ENCODE peak calls at places on chromosomes 16 and 17, in seven cellular contexts. One of them, this sample, is unnamed. For H3K4me1 and H3K36me3, the result is how much of the 10 kb centered on the place peaks cover.

GRCh38 chr17:74730491-74731346 is 6.3 kb upstream of the RAB37 start:
- DNase-seq in heart left ventricle: no peak
- DNase-seq in ovary: no peak
- DNase-seq in spleen: peak
- DNase-seq in HCT116: no peak
- DNase-seq in stomach: no peak
- DNase-seq in body of pancreas: peak
- DNase-seq in this sample: no peak

GRCh38 chr16:85788819-85789218 is 10.5 kb downstream of the EMC8 start:
- DNase-seq in heart left ventricle: no peak
- DNase-seq in ovary: no peak
- DNase-seq in spleen: no peak
- DNase-seq in HCT116: no peak
- DNase-seq in stomach: no peak
- DNase-seq in body of pancreas: no peak
- DNase-seq in this sample: no peak

GRCh38 chr17:37774508-37774907 is 29.6 kb upstream of the HNF1B start:
- DNase-seq in heart left ventricle: no peak
- DNase-seq in ovary: no peak
- DNase-seq in spleen: no peak
- DNase-seq in HCT116: no peak
- DNase-seq in stomach: no peak
- DNase-seq in body of pancreas: no peak
- DNase-seq in this sample: no peak

GRCh38 chr16:90019543-90020259 is 445 bp upstream of the DBNDD1 start:
- DNase-seq in heart left ventricle: peak
- DNase-seq in ovary: no peak
- DNase-seq in spleen: peak
- DNase-seq in HCT116: no peak
- DNase-seq in stomach: peak
- DNase-seq in body of pancreas: peak
- DNase-seq in this sample: no peak

GRCh38 chr17:80455784-80456183 is 20.6 kb downstream of the NPTX1 start:
- DNase-seq in heart left ventricle: no peak
- DNase-seq in ovary: no peak
- DNase-seq in spleen: no peak
- DNase-seq in HCT116: no peak
- DNase-seq in stomach: no peak
- DNase-seq in body of pancreas: no peak
- DNase-seq in this sample: no peak

GRCh38 chr17:46810837-46811236 is 7.7 kb downstream of the WNT3 start:
- DNase-seq in heart left ventricle: no peak
- DNase-seq in ovary: no peak
- DNase-seq in spleen: no peak
- DNase-seq in HCT116: no peak
- DNase-seq in stomach: no peak
- DNase-seq in body of pancreas: no peak
- DNase-seq in this sample: no peak

GRCh38 chr17:40554646-40555295 is 10.5 kb downstream of the CCR7 start:
- DNase-seq in heart left ventricle: no peak
- DNase-seq in ovary: peak
- DNase-seq in spleen: peak
- DNase-seq in HCT116: no peak
- DNase-seq in stomach: peak
- DNase-seq in body of pancreas: no peak
- DNase-seq in this sample: peak

GRCh38 chr17:17467720-17468119 is 9.1 kb upstream of the MED9 start:
- DNase-seq in heart left ventricle: no peak
- DNase-seq in ovary: no peak
- DNase-seq in spleen: no peak
- DNase-seq in HCT116: no peak
- DNase-seq in stomach: no peak
- DNase-seq in body of pancreas: peak
- DNase-seq in this sample: no peak

GRCh38 chr16:65572156-65572555 is 450.3 kb upstream of the CDH11 start:
- DNase-seq in heart left ventricle: no peak
- DNase-seq in ovary: no peak
- DNase-seq in spleen: no peak
- DNase-seq in HCT116: no peak
- DNase-seq in stomach: no peak
- DNase-seq in body of pancreas: no peak
- DNase-seq in this sample: no peak

GRCh38 chr16:73068546-73069401 is 20.8 kb upstream of the ZFHX3 start:
- DNase-seq in heart left ventricle: peak
- DNase-seq in ovary: no peak
- DNase-seq in spleen: no peak
- DNase-seq in HCT116: no peak
- DNase-seq in stomach: no peak
- DNase-seq in body of pancreas: peak
- DNase-seq in this sample: no peak

GRCh38 chr17:48128411-48128810 is 20.8 kb downstream of the SNX11 start:
- DNase-seq in heart left ventricle: no peak
- DNase-seq in ovary: no peak
- DNase-seq in spleen: no peak
- DNase-seq in HCT116: no peak
- DNase-seq in stomach: no peak
- DNase-seq in body of pancreas: no peak
- DNase-seq in this sample: no peak

DNA sequence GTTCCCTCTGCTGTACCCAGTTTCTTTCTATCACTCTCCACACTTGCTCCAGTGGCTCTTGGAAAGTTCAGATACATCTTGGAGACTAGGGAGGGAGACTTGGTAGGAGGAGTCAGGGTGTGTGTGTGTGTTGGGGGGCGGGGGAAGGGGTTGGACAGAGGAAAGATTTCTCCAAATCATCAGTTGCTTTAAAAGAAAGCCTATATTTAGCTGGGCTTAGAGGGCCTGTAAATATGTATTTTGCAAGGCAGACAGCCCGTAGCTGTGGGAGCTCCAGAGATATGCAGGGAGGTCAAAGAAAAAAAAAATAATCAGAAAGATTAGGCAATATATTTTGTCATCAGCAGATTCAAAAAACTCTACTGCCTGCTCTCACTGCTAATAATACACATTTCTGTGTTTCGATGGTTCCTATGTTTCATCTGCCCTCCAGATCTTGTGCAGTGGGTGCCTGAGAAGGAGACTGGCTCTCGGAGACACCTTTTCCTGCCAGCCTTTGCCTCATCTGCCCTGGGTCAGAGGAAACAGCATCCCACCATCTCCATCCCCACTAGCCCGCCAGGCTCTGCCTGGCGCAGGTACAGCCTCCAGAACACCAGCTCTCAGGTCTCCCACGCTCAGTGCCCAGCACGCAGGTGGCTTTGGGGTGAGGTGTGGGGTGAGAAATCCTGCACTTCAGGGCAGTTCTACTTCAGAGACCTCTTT is 4.8 kb upstream of the PPP1R9B start:
- DNase-seq in heart left ventricle: no peak
- DNase-seq in ovary: peak
- DNase-seq in spleen: peak
- DNase-seq in HCT116: no peak
- DNase-seq in stomach: no peak
- DNase-seq in body of pancreas: no peak
- DNase-seq in this sample: no peak
- TF ChIP-seq POLR2A in heart left ventricle: no peak
- TF ChIP-seq POLR2A in ovary: no peak
- TF ChIP-seq POLR2A in spleen: no peak
- TF ChIP-seq POLR2A in HCT116: no peak
- TF ChIP-seq POLR2A in stomach: no peak
- TF ChIP-seq POLR2A in body of pancreas: no peak
- TF ChIP-seq POLR2A in this sample: no peak

GRCh38 chr16:29663829-29664132 is 734 bp downstream of the SPN start:
- DNase-seq in heart left ventricle: no peak
- DNase-seq in ovary: no peak
- DNase-seq in spleen: no peak
- DNase-seq in HCT116: no peak
- DNase-seq in stomach: no peak
- DNase-seq in body of pancreas: no peak
- DNase-seq in this sample: no peak
- H3K4me1 ChIP-seq in heart left ventricle: under half
- H3K4me1 ChIP-seq in ovary: under half
- H3K4me1 ChIP-seq in spleen: half or more
- H3K4me1 ChIP-seq in HCT116: under half
- H3K4me1 ChIP-seq in stomach: under half
- H3K4me1 ChIP-seq in body of pancreas: under half
- H3K4me1 ChIP-seq in this sample: under half

GRCh38 chr16:8890549-8890921 is 8.4 kb downstream of the LITAFD start:
- DNase-seq in heart left ventricle: no peak
- DNase-seq in ovary: no peak
- DNase-seq in spleen: no peak
- DNase-seq in HCT116: no peak
- DNase-seq in stomach: no peak
- DNase-seq in body of pancreas: no peak
- DNase-seq in this sample: no peak
- H3K36me3 ChIP-seq in heart left ventricle: under half
- H3K36me3 ChIP-seq in ovary: under half
- H3K36me3 ChIP-seq in spleen: under half
- H3K36me3 ChIP-seq in HCT116: under half
- H3K36me3 ChIP-seq in stomach: half or more
- H3K36me3 ChIP-seq in body of pancreas: under half
- H3K36me3 ChIP-seq in this sample: under half

GRCh38 chr16:83952940-83953795 is at the start of gene OSGIN1:
- DNase-seq in heart left ventricle: peak
- DNase-seq in ovary: peak
- DNase-seq in spleen: peak
- DNase-seq in HCT116: peak
- DNase-seq in stomach: peak
- DNase-seq in body of pancreas: peak
- DNase-seq in this sample: peak
- TF ChIP-seq POLR2A in heart left ventricle: peak
- TF ChIP-seq POLR2A in ovary: peak
- TF ChIP-seq POLR2A in spleen: no peak
- TF ChIP-seq POLR2A in HCT116: peak
- TF ChIP-seq POLR2A in stomach: peak
- TF ChIP-seq POLR2A in body of pancreas: peak
- TF ChIP-seq POLR2A in this sample: peak

GRCh38 chr16:75572859-75573542 is 6.8 kb downstream of the GABARAPL2 start:
- DNase-seq in heart left ventricle: no peak
- DNase-seq in ovary: no peak
- DNase-seq in spleen: no peak
- DNase-seq in HCT116: no peak
- DNase-seq in stomach: no peak
- DNase-seq in body of pancreas: no peak
- DNase-seq in this sample: no peak

GRCh38 chr16:75566889-75567255 is 693 bp downstream of the GABARAPL2 start:
- DNase-seq in heart left ventricle: peak
- DNase-seq in ovary: no peak
- DNase-seq in spleen: no peak
- DNase-seq in HCT116: no peak
- DNase-seq in stomach: no peak
- DNase-seq in body of pancreas: no peak
- DNase-seq in this sample: no peak

GRCh38 chr16:75566040-75566888 is at the start of gene GABARAPL2:
- DNase-seq in heart left ventricle: peak
- DNase-seq in ovary: peak
- DNase-seq in spleen: peak
- DNase-seq in HCT116: peak
- DNase-seq in stomach: peak
- DNase-seq in body of pancreas: peak
- DNase-seq in this sample: peak

GRCh38 chr16:75567911-75568310 is 1.7 kb downstream of the GABARAPL2 start:
- DNase-seq in heart left ventricle: no peak
- DNase-seq in ovary: no peak
- DNase-seq in spleen: no peak
- DNase-seq in HCT116: no peak
- DNase-seq in stomach: no peak
- DNase-seq in body of pancreas: no peak
- DNase-seq in this sample: no peak

DNA sequence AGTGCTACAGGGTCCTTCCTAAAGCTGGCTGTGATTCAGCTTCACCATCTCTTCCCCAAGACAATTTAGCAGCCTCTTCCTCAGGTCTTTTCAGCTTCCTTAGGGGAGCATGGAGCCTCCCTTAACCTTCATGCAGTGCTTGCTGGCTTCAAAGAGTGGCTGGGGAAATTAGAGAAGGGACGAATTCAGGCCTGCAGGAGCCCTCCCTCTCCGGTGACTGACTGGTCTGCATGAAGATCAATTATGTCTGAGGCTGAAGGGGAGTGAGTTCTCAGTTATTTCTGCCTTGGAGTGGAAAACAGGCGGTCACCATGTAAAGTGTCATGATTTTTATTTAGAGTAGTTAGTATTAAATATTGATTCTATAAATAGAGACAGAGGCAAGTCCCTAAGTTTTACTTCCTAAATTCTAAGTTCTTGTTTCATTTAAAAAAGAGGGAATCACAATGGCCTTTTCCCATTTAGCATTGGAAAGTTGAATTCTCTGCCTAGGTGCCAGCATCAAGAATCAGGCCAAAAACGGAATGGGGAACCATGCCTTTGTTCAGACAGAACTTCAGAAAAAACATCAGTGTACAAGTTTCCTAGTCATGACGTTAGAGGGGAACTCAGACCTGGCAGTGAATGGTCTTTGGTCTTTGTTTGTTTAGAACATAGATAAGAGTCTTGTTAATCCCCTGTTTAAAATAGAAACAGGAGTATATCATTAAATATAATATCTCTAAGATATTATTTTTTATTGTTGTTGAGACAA is 4.3 kb downstream of the GABARAPL2 start:
- DNase-seq in heart left ventricle: no peak
- DNase-seq in ovary: no peak
- DNase-seq in spleen: no peak
- DNase-seq in HCT116: no peak
- DNase-seq in stomach: no peak
- DNase-seq in body of pancreas: no peak
- DNase-seq in this sample: no peak
- H3K4me1 ChIP-seq in heart left ventricle: under half
- H3K4me1 ChIP-seq in ovary: under half
- H3K4me1 ChIP-seq in spleen: half or more
- H3K4me1 ChIP-seq in HCT116: under half
- H3K4me1 ChIP-seq in stomach: under half
- H3K4me1 ChIP-seq in body of pancreas: under half
- H3K4me1 ChIP-seq in this sample: under half

DNA sequence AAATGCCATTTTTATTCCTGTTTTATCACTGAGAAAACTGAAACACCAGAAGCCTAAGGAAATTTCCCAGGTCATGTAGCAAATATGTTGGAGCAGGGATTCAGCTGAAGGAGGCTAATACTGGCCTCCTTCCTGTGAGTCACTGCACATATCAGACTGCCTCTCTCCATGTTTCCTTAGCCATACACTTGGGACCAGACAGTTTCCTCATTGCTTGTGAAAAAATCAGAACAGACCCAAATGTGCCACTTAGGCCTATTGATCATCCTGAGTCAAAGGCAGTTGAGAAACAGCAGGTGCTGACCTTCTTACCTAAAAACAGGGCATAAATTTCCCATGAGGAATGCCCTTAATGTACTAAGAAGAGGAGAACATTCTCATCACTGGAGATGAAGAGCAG is 18.9 kb upstream of the ELAC2 start:
- DNase-seq in heart left ventricle: no peak
- DNase-seq in ovary: no peak
- DNase-seq in spleen: no peak
- DNase-seq in HCT116: no peak
- DNase-seq in stomach: no peak
- DNase-seq in body of pancreas: no peak
- DNase-seq in this sample: no peak
- H3K36me3 ChIP-seq in heart left ventricle: under half
- H3K36me3 ChIP-seq in ovary: under half
- H3K36me3 ChIP-seq in spleen: under half
- H3K36me3 ChIP-seq in HCT116: under half
- H3K36me3 ChIP-seq in stomach: under half
- H3K36me3 ChIP-seq in body of pancreas: under half
- H3K36me3 ChIP-seq in this sample: under half